ENCODE peak calls at places on chromosomes 3 and 15, in seven cellular contexts. One of them, this sample, is unnamed.

GRCh38 chr3:43970351-43970750 is 271.3 kb upstream of the TOPAZ1 start:
- DNase-seq in H1: no peak
- DNase-seq in H9: no peak
- DNase-seq in IMR-90: no peak
- DNase-seq in mesenchymal stem cell: no peak
- DNase-seq in mesendoderm: no peak
- DNase-seq in trophoblast cell: no peak
- DNase-seq in this sample: no peak

GRCh38 chr3:130699765-130700164 is 46.9 kb downstream of the PIK3R4 start:
- DNase-seq in trophoblast cell: no peak
- DNase-seq in H1: no peak
- DNase-seq in mesenchymal stem cell: peak
- DNase-seq in IMR-90: peak
- DNase-seq in H9: no peak
- DNase-seq in mesendoderm: peak
- DNase-seq in this sample: no peak

GRCh38 chr15:55774113-55774970 is 31.4 kb upstream of the PRTG start:
- DNase-seq in H1: no peak
- DNase-seq in IMR-90: peak
- DNase-seq in mesenchymal stem cell: peak
- DNase-seq in trophoblast cell: peak
- DNase-seq in mesendoderm: peak
- DNase-seq in H9: peak
- DNase-seq in this sample: peak

GRCh38 chr3:113461488-113461887 is 20.2 kb upstream of the CFAP44 start:
- DNase-seq in H9: no peak
- DNase-seq in H1: no peak
- DNase-seq in mesenchymal stem cell: no peak
- DNase-seq in IMR-90: no peak
- DNase-seq in trophoblast cell: no peak
- DNase-seq in mesendoderm: no peak
- DNase-seq in this sample: no peak

GRCh38 chr3:107431048-107431297 is 53.7 kb downstream of the CCDC54 start:
- DNase-seq in mesendoderm: no peak
- DNase-seq in trophoblast cell: no peak
- DNase-seq in H1: no peak
- DNase-seq in IMR-90: peak
- DNase-seq in H9: no peak
- DNase-seq in mesenchymal stem cell: peak
- DNase-seq in this sample: no peak

GRCh38 chr3:34218706-34219105 is 420.3 kb downstream of the PDCD6IP start:
- DNase-seq in H9: no peak
- DNase-seq in trophoblast cell: no peak
- DNase-seq in mesenchymal stem cell: no peak
- DNase-seq in IMR-90: no peak
- DNase-seq in H1: no peak
- DNase-seq in mesendoderm: no peak
- DNase-seq in this sample: no peak

GRCh38 chr3:71245971-71246860 is 337.3 kb downstream of the FOXP1 start:
- DNase-seq in mesenchymal stem cell: no peak
- DNase-seq in mesendoderm: peak
- DNase-seq in trophoblast cell: no peak
- DNase-seq in H9: no peak
- DNase-seq in H1: no peak
- DNase-seq in IMR-90: no peak
- DNase-seq in this sample: no peak

GRCh38 chr3:123085293-123085949 is 18.6 kb downstream of the PDIA5 start:
- DNase-seq in mesenchymal stem cell: peak
- DNase-seq in mesendoderm: peak
- DNase-seq in IMR-90: no peak
- DNase-seq in H9: no peak
- DNase-seq in trophoblast cell: no peak
- DNase-seq in H1: no peak
- DNase-seq in this sample: no peak

GRCh38 chr3:138349926-138350665 is 1.7 kb downstream of the MRAS start:
- DNase-seq in H1: no peak
- DNase-seq in mesendoderm: no peak
- DNase-seq in H9: no peak
- DNase-seq in IMR-90: peak
- DNase-seq in mesenchymal stem cell: peak
- DNase-seq in trophoblast cell: no peak
- DNase-seq in this sample: no peak

GRCh38 chr15:45387379-45388007 is 9.1 kb upstream of the GATM start:
- DNase-seq in trophoblast cell: no peak
- DNase-seq in H9: no peak
- DNase-seq in mesendoderm: no peak
- DNase-seq in IMR-90: no peak
- DNase-seq in H1: no peak
- DNase-seq in mesenchymal stem cell: peak
- DNase-seq in this sample: no peak

GRCh38 chr3:5310509-5310908 is 123.0 kb downstream of the EDEM1 start:
- DNase-seq in H1: no peak
- DNase-seq in trophoblast cell: no peak
- DNase-seq in mesenchymal stem cell: no peak
- DNase-seq in mesendoderm: no peak
- DNase-seq in IMR-90: no peak
- DNase-seq in H9: no peak
- DNase-seq in this sample: no peak

GRCh38 chr15:23497710-23498111 is 50.7 kb upstream of the GOLGA6L2 start:
- DNase-seq in mesendoderm: no peak
- DNase-seq in trophoblast cell: peak
- DNase-seq in mesenchymal stem cell: peak
- DNase-seq in H9: no peak
- DNase-seq in H1: no peak
- DNase-seq in IMR-90: no peak
- DNase-seq in this sample: no peak

DNA sequence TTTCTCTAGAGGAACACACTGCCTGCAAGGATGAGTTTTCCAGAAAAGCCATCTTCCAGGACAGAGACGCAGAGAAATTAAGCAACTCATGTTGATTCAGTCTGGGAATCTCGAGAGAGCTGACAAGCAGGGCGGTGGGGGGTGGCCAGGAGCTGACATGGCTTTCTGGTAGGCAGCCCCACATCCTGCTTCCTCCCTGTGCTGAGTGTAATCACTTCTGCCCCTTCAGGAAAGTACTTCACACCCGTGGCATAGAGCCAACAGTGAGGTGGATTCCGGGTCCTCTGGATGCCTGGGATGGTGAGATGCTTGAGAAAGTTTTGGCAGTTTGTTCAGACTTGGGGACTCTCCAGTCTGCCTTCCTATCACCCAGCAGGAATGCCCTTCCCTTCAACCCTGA is 221.1 kb downstream of the SLCO3A1 start:
- DNase-seq in mesenchymal stem cell: no peak
- DNase-seq in IMR-90: peak
- DNase-seq in mesendoderm: peak
- DNase-seq in H1: no peak
- DNase-seq in H9: no peak
- DNase-seq in trophoblast cell: no peak
- DNase-seq in this sample: no peak
- H2BK120ac ChIP-seq in mesenchymal stem cell: no peak
- H2BK120ac ChIP-seq in IMR-90: no peak
- H2BK120ac ChIP-seq in mesendoderm: no peak
- H2BK120ac ChIP-seq in H1: no peak
- H2BK120ac ChIP-seq in H9: no peak
- H2BK120ac ChIP-seq in trophoblast cell: no peak
- H2BK120ac ChIP-seq in this sample: no peak

DNA sequence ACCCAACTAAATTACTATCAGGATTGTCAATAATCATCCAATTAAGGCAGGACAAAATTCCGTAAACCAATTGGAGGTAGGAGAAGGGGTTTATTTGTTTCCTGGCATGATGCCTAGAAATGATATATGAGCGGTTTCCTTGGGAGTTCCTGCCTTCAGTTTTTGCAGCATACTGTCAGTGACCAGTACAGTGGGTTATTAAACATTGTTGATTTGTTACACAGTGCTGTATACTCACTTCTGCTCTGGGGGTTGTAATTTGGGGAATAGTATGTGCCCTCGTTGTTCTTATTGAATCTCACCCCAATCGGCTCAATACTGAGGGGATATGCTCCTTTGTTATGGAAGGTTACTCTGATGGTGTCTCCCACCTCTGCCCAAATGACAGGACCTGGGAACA is 22.2 kb downstream of the CP start:
- DNase-seq in trophoblast cell: no peak
- DNase-seq in mesendoderm: no peak
- DNase-seq in mesenchymal stem cell: peak
- DNase-seq in H1: no peak
- DNase-seq in IMR-90: peak
- DNase-seq in H9: no peak
- DNase-seq in this sample: no peak
- H2BK120ac ChIP-seq in trophoblast cell: no peak
- H2BK120ac ChIP-seq in mesendoderm: peak
- H2BK120ac ChIP-seq in mesenchymal stem cell: no peak
- H2BK120ac ChIP-seq in H1: peak
- H2BK120ac ChIP-seq in IMR-90: peak
- H2BK120ac ChIP-seq in H9: no peak
- H2BK120ac ChIP-seq in this sample: no peak

DNA sequence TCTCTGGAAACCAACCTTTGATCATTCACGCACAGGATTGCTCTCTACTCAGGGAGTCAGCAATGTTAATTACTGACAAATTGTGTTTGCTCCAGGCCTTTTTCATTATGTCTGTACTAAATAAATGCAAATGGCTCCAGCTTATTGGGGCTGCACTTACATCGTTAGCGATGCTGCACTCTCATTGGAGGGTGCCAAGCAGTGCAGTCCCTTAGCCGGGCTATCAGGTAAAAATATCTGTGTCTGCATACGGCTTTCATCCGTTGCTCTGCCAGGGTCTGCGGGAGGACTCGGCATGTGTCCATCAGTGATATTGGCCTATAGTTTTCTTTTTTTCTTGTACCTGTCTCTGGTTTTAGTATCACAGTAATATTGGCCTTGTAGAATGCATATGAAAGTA is 471.5 kb upstream of the CADM2 start:
- DNase-seq in mesendoderm: peak
- DNase-seq in H1: no peak
- DNase-seq in H9: no peak
- DNase-seq in mesenchymal stem cell: no peak
- DNase-seq in IMR-90: no peak
- DNase-seq in trophoblast cell: no peak
- DNase-seq in this sample: no peak
- H2BK120ac ChIP-seq in mesendoderm: no peak
- H2BK120ac ChIP-seq in H1: no peak
- H2BK120ac ChIP-seq in H9: no peak
- H2BK120ac ChIP-seq in mesenchymal stem cell: no peak
- H2BK120ac ChIP-seq in IMR-90: no peak
- H2BK120ac ChIP-seq in trophoblast cell: no peak
- H2BK120ac ChIP-seq in this sample: no peak

GRCh38 chr3:94500146-94500545 is 437.3 kb downstream of the NSUN3 start:
- DNase-seq in mesendoderm: no peak
- DNase-seq in IMR-90: no peak
- DNase-seq in H9: no peak
- DNase-seq in trophoblast cell: no peak
- DNase-seq in mesenchymal stem cell: no peak
- DNase-seq in H1: no peak
- DNase-seq in this sample: no peak
- H2BK120ac ChIP-seq in mesendoderm: no peak
- H2BK120ac ChIP-seq in IMR-90: no peak
- H2BK120ac ChIP-seq in H9: no peak
- H2BK120ac ChIP-seq in trophoblast cell: no peak
- H2BK120ac ChIP-seq in mesenchymal stem cell: no peak
- H2BK120ac ChIP-seq in H1: no peak
- H2BK120ac ChIP-seq in this sample: no peak

GRCh38 chr15:59550520-59550919 is 61.1 kb upstream of the GCNT3 start:
- DNase-seq in IMR-90: no peak
- DNase-seq in mesenchymal stem cell: no peak
- DNase-seq in H9: no peak
- DNase-seq in trophoblast cell: no peak
- DNase-seq in mesendoderm: no peak
- DNase-seq in H1: no peak
- DNase-seq in this sample: no peak

GRCh38 chr15:59550961-59551360 is 60.6 kb upstream of the GCNT3 start:
- DNase-seq in H1: no peak
- DNase-seq in IMR-90: no peak
- DNase-seq in H9: no peak
- DNase-seq in trophoblast cell: no peak
- DNase-seq in mesenchymal stem cell: peak
- DNase-seq in mesendoderm: no peak
- DNase-seq in this sample: no peak

GRCh38 chr15:59548501-59549230 is 62.9 kb upstream of the GCNT3 start:
- DNase-seq in mesendoderm: peak
- DNase-seq in IMR-90: no peak
- DNase-seq in H1: no peak
- DNase-seq in mesenchymal stem cell: no peak
- DNase-seq in trophoblast cell: no peak
- DNase-seq in H9: no peak
- DNase-seq in this sample: no peak

GRCh38 chr15:59549826-59550225 is 61.8 kb upstream of the GCNT3 start:
- DNase-seq in mesendoderm: peak
- DNase-seq in H9: no peak
- DNase-seq in trophoblast cell: no peak
- DNase-seq in H1: no peak
- DNase-seq in mesenchymal stem cell: no peak
- DNase-seq in IMR-90: no peak
- DNase-seq in this sample: no peak

DNA sequence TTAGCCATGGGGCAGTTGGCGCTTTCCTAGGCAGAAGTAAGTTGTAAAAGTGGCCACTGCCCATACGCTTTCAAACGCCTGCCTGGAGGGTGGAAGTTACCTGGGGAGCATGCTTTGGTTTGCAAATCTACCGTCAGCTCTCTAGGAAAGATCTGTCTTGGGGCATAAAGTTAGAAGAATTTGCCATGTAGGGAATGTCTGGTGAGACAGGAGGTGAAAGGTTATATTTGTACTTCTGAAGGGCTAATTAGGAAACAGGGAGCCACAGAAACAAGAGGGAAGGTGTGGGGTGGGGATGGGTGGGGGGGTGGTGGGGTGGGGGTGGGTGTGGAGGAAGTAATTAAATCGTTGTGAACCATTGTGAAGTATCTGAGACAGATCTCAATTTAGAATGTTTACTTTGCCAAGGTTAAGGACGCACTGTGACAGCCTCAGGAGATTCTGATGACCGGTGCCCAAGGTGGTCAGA is 62.2 kb upstream of the GCNT3 start:
- DNase-seq in H1: peak
- DNase-seq in H9: peak
- DNase-seq in mesendoderm: peak
- DNase-seq in trophoblast cell: no peak
- DNase-seq in mesenchymal stem cell: no peak
- DNase-seq in IMR-90: no peak
- DNase-seq in this sample: no peak
- H2BK120ac ChIP-seq in H1: no peak
- H2BK120ac ChIP-seq in H9: no peak
- H2BK120ac ChIP-seq in mesendoderm: peak
- H2BK120ac ChIP-seq in trophoblast cell: no peak
- H2BK120ac ChIP-seq in mesenchymal stem cell: no peak
- H2BK120ac ChIP-seq in IMR-90: no peak
- H2BK120ac ChIP-seq in this sample: no peak

DNA sequence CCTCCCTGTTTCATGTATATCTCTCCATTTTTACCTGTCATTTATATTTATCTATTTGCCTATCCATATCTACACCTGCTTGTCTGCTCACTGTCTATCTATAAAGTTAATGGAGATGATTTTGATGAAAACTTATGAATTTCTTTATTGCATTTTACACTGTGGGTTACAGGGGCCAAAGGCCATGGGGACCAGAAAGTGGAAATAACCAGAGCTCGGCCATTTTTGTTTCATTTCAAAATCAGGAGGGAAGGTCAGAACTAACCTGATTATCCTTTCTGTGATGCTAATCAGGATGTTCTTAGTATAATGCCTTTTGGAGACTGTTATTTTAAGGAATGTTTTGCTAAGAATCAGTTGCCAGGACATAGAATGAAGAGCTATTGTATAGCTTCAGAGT is 147.2 kb downstream of the LPP start:
- DNase-seq in H9: no peak
- DNase-seq in IMR-90: no peak
- DNase-seq in mesenchymal stem cell: no peak
- DNase-seq in trophoblast cell: no peak
- DNase-seq in H1: no peak
- DNase-seq in mesendoderm: no peak
- DNase-seq in this sample: no peak
- H2BK120ac ChIP-seq in H9: no peak
- H2BK120ac ChIP-seq in IMR-90: no peak
- H2BK120ac ChIP-seq in mesenchymal stem cell: no peak
- H2BK120ac ChIP-seq in trophoblast cell: no peak
- H2BK120ac ChIP-seq in H1: no peak
- H2BK120ac ChIP-seq in mesendoderm: no peak
- H2BK120ac ChIP-seq in this sample: no peak

This sample was measured in neuronal stem cell.